ENCODE peak calls at places on chromosomes 13 and 19, in four cellular contexts. N, W, U and H are unnamed samples. For H3K9me3, the result is how much of the 10 kb centered on the place peaks cover.

GRCh38 chr13:86095351-86095750 is 296.1 kb upstream of the SLITRK6 start:
- DNase-seq in W (no peak), N (no peak), U (no peak), H (no peak)

GRCh38 chr13:51765142-51765515 is 38.8 kb downstream of the DHRS12 start:
- DNase-seq in N (no peak), U (no peak), W (no peak), H (no peak)

GRCh38 chr13:101624210-101624922 is 171.9 kb downstream of the ITGBL1 start:
- DNase-seq in W (peak), U (no peak), N (no peak), H (no peak)

GRCh38 chr19:36032251-36033104 is at the start of gene CLIP3:
- DNase-seq in N (no peak), U (peak), W (peak), H (peak)

GRCh38 chr19:30255783-30256509 is 116.2 kb upstream of the ZNF536 start:
- DNase-seq in W (peak), N (no peak), U (no peak), H (no peak)

GRCh38 chr13:100024023-100024422 is 42.4 kb downstream of the ZIC2 start:
- DNase-seq in U (no peak), N (no peak), W (no peak), H (no peak)

GRCh38 chr13:47890146-47890814 is 110.8 kb downstream of the SUCLA2 start:
- DNase-seq in U (no peak), W (no peak), N (no peak), H (peak)

GRCh38 chr13:72638059-72638815 is 89.2 kb downstream of the MZT1 start:
- DNase-seq in W (peak), N (no peak), U (no peak), H (no peak)

GRCh38 chr19:58428617-58429016 is 11.3 kb downstream of the ZNF132 start:
- DNase-seq in U (no peak), W (no peak), N (no peak), H (no peak)

GRCh38 chr19:2266183-2266993 is 10.2 kb upstream of the JSRP1 start:
- DNase-seq in N (no peak), W (no peak), U (peak), H (no peak)

GRCh38 chr19:15995536-15995935 is 46.7 kb downstream of the OR10H4 start:
- DNase-seq in W (no peak), N (no peak), U (no peak), H (no peak)

GRCh38 chr13:110520431-110521295 is 40.9 kb downstream of the RAB20 start:
- DNase-seq in W (no peak), U (peak), N (no peak), H (no peak)

GRCh38 chr19:2983351-2984195 is 6.2 kb downstream of the TLE6 start:
- DNase-seq in W (peak), N (no peak), U (peak), H (no peak)

GRCh38 chr13:75357576-75358295 is 124.2 kb downstream of the TBC1D4 start:
- DNase-seq in W (peak), N (peak), U (peak), H (peak)

GRCh38 chr19:3362217-3362907 is 4.0 kb upstream of the NFIC start:
- DNase-seq in U (no peak), N (no peak), W (no peak), H (no peak)

GRCh38 chr19:43438291-43439162 is 23.8 kb downstream of the TEX101 start:
- DNase-seq in W (no peak), N (no peak), U (no peak), H (no peak)

GRCh38 chr19:6185093-6185824 is 49.8 kb downstream of the ACSBG2 start:
- DNase-seq in W (no peak), U (no peak), N (no peak), H (no peak)

GRCh38 chr19:46863818-46864629 is 3.2 kb downstream of the ARHGAP35 start:
- DNase-seq in N (no peak), W (peak), U (no peak), H (no peak)

GRCh38 chr13:26280822-26281221 is 26.9 kb downstream of the CDK8 start:
- DNase-seq in W (no peak), U (no peak), N (no peak), H (no peak)

GRCh38 chr13:32264407-32264806 is 50.8 kb downstream of the ZAR1L start:
- DNase-seq in W (no peak), U (peak), N (no peak), H (no peak)

GRCh38 chr19:2949939-2950285 is 5.1 kb upstream of the ZNF77 start:
- DNase-seq in W (no peak), U (peak), N (no peak), H (no peak)

GRCh38 chr13:79810671-79811070 is 329.7 kb downstream of the NDFIP2 start:
- DNase-seq in W (no peak), N (no peak), U (no peak), H (no peak)

GRCh38 chr13:63094069-63094468 is 1678.4 kb upstream of the PCDH20 start:
- DNase-seq in U (no peak), N (no peak), W (no peak), H (no peak)

GRCh38 chr19:3129112-3129511 is 6.7 kb upstream of the GNA15 start:
- DNase-seq in U (no peak), W (no peak), N (no peak), H (no peak)

GRCh38 chr13:100381595-100382224 is 206.9 kb downstream of the GGACT start:
- DNase-seq in N (no peak), W (no peak), U (peak), H (no peak)

GRCh38 chr19:5091576-5092215 is 122.8 kb downstream of the KDM4B start:
- DNase-seq in N (no peak), U (no peak), W (no peak), H (no peak)

GRCh38 chr13:35826626-35827254 is 304.4 kb downstream of the DCLK1 start:
- DNase-seq in W (peak), U (no peak), N (no peak), H (no peak)

GRCh38 chr13:109509154-109509905 is 277.1 kb downstream of the IRS2 start:
- DNase-seq in U (no peak), N (no peak), W (no peak), H (no peak)

GRCh38 chr13:50693755-50694154 is 149.7 kb downstream of the DLEU7 start:
- DNase-seq in W (no peak), N (no peak), U (no peak), H (no peak)

GRCh38 chr19:49635530-49636229 is 4.3 kb downstream of the RRAS start:
- DNase-seq in N (no peak), U (peak), W (no peak), H (no peak)

GRCh38 chr19:57280913-57281425 is 684 bp downstream of the ZNF460 start:
- DNase-seq in W (no peak), N (peak), U (no peak), H (peak)

GRCh38 chr19:49921871-49922755 is 6.9 kb upstream of the ATF5 start:
- DNase-seq in N (no peak), U (no peak), W (no peak), H (no peak)

GRCh38 chr19:10828981-10829821 is 6.8 kb downstream of the TMED1 start:
- DNase-seq in N (no peak), U (no peak), W (peak), H (no peak)

GRCh38 chr13:45411631-45412030 is 6.5 kb downstream of the SLC25A30 start:
- DNase-seq in W (no peak), U (no peak), N (no peak), H (no peak)

GRCh38 chr13:79637086-79637763 is 156.3 kb downstream of the NDFIP2 start:
- DNase-seq in W (no peak), U (no peak), N (no peak), H (no peak)

GRCh38 chr19:2271516-2272103 is 10.4 kb downstream of the PEAK3 start:
- DNase-seq in N (no peak), U (no peak), W (peak), H (no peak)

GRCh38 chr13:99805361-99805760 is 166.2 kb downstream of the ZIC5 start:
- DNase-seq in W (peak), U (no peak), N (no peak), H (no peak)

GRCh38 chr13:41709511-41709910 is 251.4 kb downstream of the VWA8 start:
- DNase-seq in U (no peak), N (no peak), W (no peak), H (no peak)

GRCh38 chr13:23552171-23552570 is 18.0 kb upstream of the TNFRSF19 start:
- DNase-seq in U (no peak), N (no peak), W (no peak), H (no peak)
- H3K9me3 ChIP-seq in U (under half), N (under half), W (under half), H (under half)

GRCh38 chr19:27722625-27723024 is 1490.3 kb downstream of the UQCRFS1 start:
- DNase-seq in W (no peak), N (no peak), U (no peak), H (no peak)
- H3K9me3 ChIP-seq in W (half or more), N (under half), U (under half), H (under half)

GRCh38 chr19:12526542-12526941 is 24.7 kb downstream of the ZNF564 start:
- DNase-seq in U (no peak), N (no peak), W (no peak), H (no peak)
- H3K9me3 ChIP-seq in U (half or more), N (half or more), W (half or more), H (under half)

DNA sequence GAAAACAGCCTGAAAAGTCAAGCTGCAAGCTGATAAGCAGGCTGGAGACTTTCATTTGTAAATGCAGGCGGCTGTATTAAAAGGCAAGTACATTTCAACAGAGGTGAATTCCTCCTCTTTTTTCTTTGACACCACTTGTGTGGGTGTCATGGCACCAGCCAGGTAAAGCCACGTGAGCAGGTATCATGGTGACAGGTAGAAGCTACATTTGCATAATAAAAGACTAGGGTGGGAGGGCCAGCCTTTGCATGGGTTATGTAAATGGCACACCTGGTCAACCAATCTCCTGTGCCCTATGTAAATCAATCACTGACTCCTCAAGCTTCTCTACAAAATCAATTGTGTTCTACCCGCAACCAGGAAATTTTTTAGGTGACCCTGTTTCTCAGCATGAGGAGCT is 68.2 kb downstream of the ZNF100 start:
- DNase-seq in N (no peak), W (peak), U (no peak), H (no peak)
- H3K9me3 ChIP-seq in N (under half), W (under half), U (under half), H (under half)

GRCh38 chr19:28610731-28611130 is 602.2 kb downstream of the UQCRFS1 start:
- DNase-seq in U (no peak), W (no peak), N (no peak), H (no peak)
- H3K9me3 ChIP-seq in U (under half), W (under half), N (under half), H (under half)